ENCODE peak calls at places on chromosomes 6 and 20, in nine cellular contexts. X is neural progenitor cell, P is tibial artery, A is left lung, O is HepG2, G is HL-60, H is transverse colon, C is NB4, N is IMR-90. E is an unnamed sample.

GRCh38 chr6:55875420-55875819 is at the start of gene BMP5:
- DNase-seq in H (no peak), X (peak), G (no peak), N (no peak), P (no peak), C (no peak), A (no peak), O (no peak), E (no peak)

GRCh38 chr20:19695081-19695480 is 63.0 kb upstream of the RIN2 start:
- DNase-seq in N (no peak), G (no peak), C (peak), P (no peak), O (no peak), H (no peak), A (no peak), X (no peak), E (no peak)

GRCh38 chr6:11251553-11252358 is 19.3 kb upstream of the NEDD9 start:
- DNase-seq in H (peak), X (no peak), A (no peak), C (no peak), G (no peak), O (peak), P (peak), N (peak), E (no peak)

GRCh38 chr6:98014791-98015201 is 731.8 kb upstream of the MMS22L start:
- DNase-seq in C (no peak), O (no peak), H (no peak), G (no peak), P (no peak), A (no peak), X (no peak), N (no peak), E (no peak)

GRCh38 chr6:2999005-2999620 is 581 bp upstream of the NQO2 start:
- DNase-seq in G (no peak), X (no peak), O (peak), H (peak), N (peak), P (no peak), C (peak), A (no peak), E (no peak)

GRCh38 chr6:16956371-16956770 is 145.5 kb upstream of the STMND1 start:
- DNase-seq in X (no peak), O (no peak), A (no peak), N (no peak), G (no peak), C (no peak), P (no peak), H (no peak), E (no peak)

GRCh38 chr20:49819702-49820101 is 7.1 kb downstream of the SLC9A8 start:
- DNase-seq in O (no peak), A (no peak), C (no peak), G (no peak), X (no peak), H (no peak), N (no peak), P (no peak), E (no peak)

GRCh38 chr6:99641270-99641669 is 34.6 kb downstream of the PRDM13 start:
- DNase-seq in N (no peak), X (no peak), A (no peak), C (no peak), O (no peak), G (no peak), H (no peak), P (no peak), E (no peak)

DNA sequence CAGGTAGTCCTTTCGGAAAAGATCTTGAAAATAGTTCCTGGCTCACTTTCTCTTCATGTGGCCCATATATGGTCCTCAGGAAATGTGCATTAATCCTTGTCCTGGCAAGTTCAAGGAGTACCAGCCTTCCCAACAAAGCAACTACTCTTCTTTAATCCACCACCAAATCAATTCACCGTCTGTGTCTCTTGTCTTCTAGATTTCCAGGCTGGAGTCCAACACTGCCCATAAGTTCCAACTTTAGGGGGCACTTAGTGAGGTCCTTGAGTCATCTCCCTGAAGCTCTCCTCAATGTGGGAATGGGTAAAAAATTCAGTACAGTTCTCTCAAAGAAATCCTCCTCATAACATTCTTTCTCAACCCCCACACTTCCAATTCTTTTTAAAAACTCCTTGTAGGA is 6.9 kb upstream of the DAAM2 start:
- DNase-seq in G (no peak), P (no peak), C (no peak), X (no peak), A (no peak), N (no peak), O (no peak), H (no peak), E (no peak)
- TF ChIP-seq CTCF in G (no peak), P (no peak), C (no peak), X (no peak), A (no peak), N (no peak), O (no peak), H (no peak), E (no peak)

DNA sequence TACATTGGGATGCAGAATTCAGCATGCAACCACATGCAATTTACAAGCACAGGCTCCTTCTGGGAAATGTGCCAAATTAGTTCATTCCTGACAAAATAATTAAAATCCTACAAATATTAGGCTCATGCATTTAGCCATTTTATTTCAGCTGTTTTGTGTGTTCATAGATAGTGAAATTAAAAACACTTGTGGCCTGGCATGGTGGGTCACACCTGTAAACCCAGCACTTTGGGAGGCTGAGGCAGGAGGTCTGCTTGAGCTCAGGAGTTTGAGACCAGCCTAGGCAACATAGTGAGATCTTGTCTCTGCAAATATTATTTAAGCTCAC is 92.4 kb upstream of the SHLD1 start:
- DNase-seq in G (no peak), A (no peak), N (no peak), X (no peak), P (no peak), O (no peak), H (no peak), C (no peak), E (no peak)
- H3K4me3 ChIP-seq in G (no peak), A (no peak), N (no peak), X (no peak), P (no peak), O (no peak), H (no peak), C (no peak), E (no peak)

DNA sequence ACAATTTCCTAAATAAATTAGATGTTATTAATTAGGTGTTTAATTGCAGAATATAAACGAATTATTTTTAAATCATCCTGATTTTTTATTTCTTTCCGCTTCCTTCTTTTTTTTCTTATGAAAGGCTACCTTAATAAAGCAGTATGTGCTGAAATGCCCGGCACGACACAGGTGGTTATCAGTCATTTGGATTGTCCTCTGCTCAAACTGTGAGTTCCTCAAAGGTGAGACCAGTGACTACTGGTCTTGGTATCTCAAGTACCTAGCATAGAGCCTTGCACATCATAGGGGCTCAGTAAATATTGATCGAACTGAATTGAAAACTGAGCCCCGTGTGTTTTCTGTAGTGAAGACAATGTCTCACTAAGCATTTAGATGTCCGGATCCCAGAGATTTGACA is 9.6 kb upstream of the EZR start:
- DNase-seq in A (no peak), X (no peak), C (no peak), N (no peak), O (no peak), H (no peak), G (no peak), P (no peak), E (no peak)
- TF ChIP-seq CTCF in A (no peak), X (no peak), C (no peak), N (no peak), O (no peak), H (no peak), G (no peak), P (no peak), E (no peak)

GRCh38 chr6:75183099-75183541 is 22.7 kb downstream of the COL12A1 start:
- DNase-seq in X (no peak), C (no peak), G (no peak), A (no peak), P (peak), N (peak), H (no peak), O (no peak), E (no peak)

GRCh38 chr6:75188221-75188620 is 17.6 kb downstream of the COL12A1 start:
- DNase-seq in H (no peak), P (no peak), G (no peak), O (no peak), N (no peak), C (no peak), X (no peak), A (no peak), E (no peak)
- H3K4me3 ChIP-seq in H (no peak), P (no peak), G (no peak), O (no peak), N (no peak), C (no peak), X (no peak), A (no peak), E (no peak)